ENCODE peak calls at places on chromosomes 2 and 18, in ten cellular contexts. R is fibroblast of pulmonary artery, Y is spleen, U is HCT116, I is cardiac fibroblast, X is adrenal gland, T is OCI-LY7, Z is tibial artery, Q is A549, V is B cell. P is an unnamed sample.

GRCh38 chr2:129877795-129878775 is 101.4 kb upstream of the RAB6C start:
- DNase-seq in Q (peak; percentile 28), Z (no peak), V (no peak), I (no peak), U (no peak), X (no peak), T (peak; percentile 11), R (peak; percentile 41), Y (peak; percentile 86), P (peak; percentile 4)

GRCh38 chr2:96144481-96145027 is 686 bp downstream of the DUSP2 start:
- DNase-seq in X (no peak), Y (peak; percentile 92), Q (no peak), I (no peak), Z (peak; percentile 69), V (no peak), R (no peak), U (no peak), T (peak; percentile 47), P (no peak)

GRCh38 chr2:44686561-44686960 is 254.9 kb upstream of the SIX3 start:
- DNase-seq in I (no peak), V (no peak), U (peak; percentile 3), Z (no peak), X (no peak), Y (no peak), T (no peak), R (peak; percentile 7), Q (peak; percentile 7), P (peak; percentile 57)

GRCh38 chr2:29165362-29166236 is 50.4 kb downstream of the CLIP4 start:
- DNase-seq in Z (no peak), Y (no peak), U (no peak), I (peak; percentile 59), T (no peak), Q (no peak), R (peak; percentile 66), X (no peak), V (no peak), P (peak; percentile 81)

GRCh38 chr2:198641161-198641560 is 816.6 kb downstream of the SATB2 start:
- DNase-seq in T (no peak), Z (no peak), I (no peak), Y (no peak), R (no peak), V (no peak), Q (no peak), X (no peak), U (no peak), P (no peak)

GRCh38 chr2:46850742-46851141 is 64.9 kb downstream of the MCFD2 start:
- DNase-seq in T (no peak), X (peak; percentile 94), Q (no peak), I (peak; percentile 93), R (peak; percentile 93), Y (no peak), V (no peak), Z (peak; percentile 83), U (no peak), P (peak; percentile 59)

GRCh38 chr2:156327835-156328401 is 4.6 kb downstream of the NR4A2 start:
- DNase-seq in Z (no peak), U (no peak), X (no peak), Y (no peak), I (no peak), V (no peak), T (no peak), Q (no peak), R (no peak), P (no peak)

GRCh38 chr18:12911025-12911927 is 27.2 kb upstream of the PTPN2 start:
- DNase-seq in U (no peak), Q (no peak), I (peak; percentile 13), V (peak; percentile 53), Z (no peak), T (no peak), X (no peak), Y (peak; percentile 90), R (peak; percentile 3), P (no peak)

GRCh38 chr2:80378-80777 is 34.1 kb upstream of the FAM110C start:
- DNase-seq in Z (no peak), V (no peak), Q (no peak), X (no peak), R (no peak), I (no peak), Y (no peak), U (no peak), T (no peak), P (no peak)

GRCh38 chr2:120319686-120320317 is 26.1 kb upstream of the INHBB start:
- DNase-seq in T (no peak), Z (no peak), I (no peak), Q (no peak), X (no peak), V (no peak), U (no peak), R (no peak), Y (peak; percentile 59), P (no peak)

GRCh38 chr2:127401757-127402695 is 14.3 kb upstream of the MAP3K2 start:
- DNase-seq in V (no peak), R (no peak), U (no peak), T (no peak), I (no peak), Z (no peak), Q (no peak), Y (peak; percentile 55), X (no peak), P (no peak)

GRCh38 chr2:119734051-119734450 is 25.7 kb upstream of the PTPN4 start:
- DNase-seq in I (no peak), Q (no peak), X (no peak), Y (no peak), T (no peak), V (no peak), U (no peak), R (no peak), Z (no peak), P (no peak)

GRCh38 chr18:3449702-3450357 is at the start of gene TGIF1:
- DNase-seq in R (peak; percentile 92), V (peak; percentile 48), I (peak; percentile 94), U (peak; percentile 70), T (peak; percentile 51), Y (peak; percentile 93), X (peak; percentile 84), Z (peak; percentile 90), Q (no peak), P (peak; percentile 73)

GRCh38 chr18:22783662-22784076 is 149.5 kb upstream of the RBBP8 start:
- DNase-seq in R (no peak), U (no peak), X (no peak), T (no peak), Z (no peak), V (no peak), Y (no peak), I (no peak), Q (no peak), P (no peak)
- TF ChIP-seq CTCF in R (no peak), U (no peak), X (no peak), T (no peak), Z (no peak), V (no peak), Y (no peak), I (no peak), Q (no peak), P (no peak)

DNA sequence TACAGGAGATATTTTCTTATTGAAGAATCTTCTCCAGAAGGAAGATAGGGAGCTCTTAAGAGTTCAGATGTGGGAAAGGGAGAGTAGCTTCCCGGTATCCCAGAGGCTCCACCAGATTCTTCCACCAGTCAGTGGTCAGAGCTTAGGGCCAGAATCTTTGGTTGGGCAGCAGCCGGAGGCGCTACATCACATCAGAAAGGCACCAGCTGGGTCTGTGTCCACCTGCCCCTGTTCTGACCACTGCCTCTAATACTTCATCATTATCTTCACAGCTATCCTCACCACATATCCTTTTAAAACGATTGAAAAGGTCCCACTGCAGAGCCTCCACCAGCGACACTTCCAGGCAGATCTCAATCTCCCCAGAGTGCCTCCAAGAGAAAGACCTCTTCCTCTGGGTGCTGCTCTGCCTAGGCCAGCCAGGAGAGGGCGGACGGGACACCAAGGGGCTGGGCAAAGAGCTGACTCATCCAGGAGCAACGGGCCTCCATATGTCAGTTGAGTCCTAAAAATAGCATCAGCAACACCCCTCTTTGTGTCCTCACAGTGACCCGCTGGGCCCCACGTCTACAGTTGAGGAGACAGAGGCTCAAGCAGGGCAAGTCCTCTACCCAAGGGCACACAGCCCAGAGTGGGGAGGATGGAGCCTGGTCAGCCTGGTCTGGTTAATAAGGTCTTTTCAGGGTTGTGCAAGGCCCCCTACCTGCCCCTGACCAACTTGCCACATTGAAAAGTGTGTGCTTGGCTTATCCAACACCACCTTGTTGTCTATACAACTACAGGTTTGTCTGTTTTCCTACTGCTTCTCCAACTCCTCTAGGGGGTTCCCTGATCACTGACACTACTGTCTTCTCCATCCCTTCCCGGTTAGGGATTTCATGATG is 81.2 kb downstream of the ADD2 start:
- DNase-seq in I (peak; percentile 72), Q (peak; percentile 93), X (peak; percentile 55), Y (peak; percentile 69), T (peak; percentile 3), V (no peak), Z (peak; percentile 38), R (peak; percentile 60), U (peak; percentile 48), P (peak; percentile 83)
- TF ChIP-seq CTCF in I (peak; percentile 63), Q (peak; percentile 58), X (peak; percentile 31), Y (no peak), T (peak; percentile 25), V (no peak), Z (no peak), R (peak; percentile 55), U (peak; percentile 92), P (peak; percentile 77)

DNA sequence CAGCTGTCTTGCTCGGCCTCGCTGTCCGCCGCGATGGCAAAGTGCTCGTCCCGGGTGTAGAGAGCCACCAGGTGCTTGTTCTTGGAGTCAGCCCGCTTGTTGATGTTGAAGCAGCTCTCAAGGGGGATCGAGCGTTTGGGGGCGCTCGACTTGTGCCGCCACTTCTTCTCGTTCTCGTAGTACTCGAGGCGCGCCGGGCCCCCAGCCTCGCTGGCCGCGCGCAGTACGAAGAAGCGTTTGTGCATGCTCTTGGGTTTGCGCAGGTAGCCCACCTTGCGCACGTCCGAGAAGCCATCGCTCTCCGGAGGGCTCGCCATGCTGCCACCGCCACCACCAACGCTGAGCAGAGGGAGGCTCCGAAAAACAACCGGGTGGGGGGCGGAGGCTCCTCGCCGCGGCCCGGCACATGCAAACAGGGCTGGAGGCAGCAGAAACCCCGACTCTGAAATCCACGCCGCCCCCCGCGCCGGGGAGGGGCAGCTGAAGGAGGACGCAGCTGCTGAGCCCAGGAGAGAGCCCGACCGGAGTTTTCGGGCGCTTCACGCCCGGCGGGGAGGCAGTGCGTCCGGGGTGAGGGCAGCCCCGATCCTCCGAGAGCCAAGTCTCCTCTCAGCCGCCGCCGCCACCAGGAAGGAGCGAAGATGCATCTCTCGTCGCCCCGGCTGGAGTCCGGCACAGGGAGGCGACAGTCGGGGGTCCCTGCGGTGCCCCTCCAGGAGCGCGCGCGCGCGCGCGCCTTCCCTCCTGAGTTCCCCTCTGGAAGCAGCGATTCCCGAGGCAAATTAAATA is 1.0 kb downstream of the IRS1 start:
- DNase-seq in X (peak; percentile 49), V (peak; percentile 68), U (no peak), Y (peak; percentile 90), R (peak; percentile 57), T (peak; percentile 89), Z (peak; percentile 72), I (peak; percentile 63), Q (no peak), P (peak; percentile 44)
- TF ChIP-seq CTCF in X (no peak), V (no peak), U (no peak), Y (no peak), R (peak; percentile 9), T (peak; percentile 79), Z (no peak), I (no peak), Q (peak; percentile 58), P (peak; percentile 58)

GRCh38 chr18:26804474-26804873 is 61.0 kb downstream of the AQP4 start:
- DNase-seq in R (no peak), U (no peak), Y (no peak), T (no peak), X (no peak), V (no peak), Q (no peak), I (no peak), Z (no peak), P (no peak)
- TF ChIP-seq CTCF in R (no peak), U (peak; percentile 38), Y (no peak), T (peak; percentile 57), X (peak; percentile 19), V (no peak), Q (peak; percentile 26), I (no peak), Z (no peak), P (no peak)

P was measured in HFFc6.